ENCODE peak calls at places on chromosomes 6 and 20, in nine cellular contexts. H, D, G, S, V, X, T, I and C are unnamed samples.

GRCh38 chr6:138920906-138921305 is 67.1 kb downstream of the REPS1 start:
- DNase-seq in H (no peak), X (no peak), D (no peak), S (no peak), T (no peak), V (no peak), G (no peak), I (no peak), C (no peak)

GRCh38 chr6:36289281-36290018 is 19.6 kb downstream of the PNPLA1 start:
- DNase-seq in X (no peak), I (no peak), D (no peak), H (peak; percentile 71), S (no peak), T (no peak), V (no peak), G (no peak), C (no peak)

GRCh38 chr20:1567392-1568165 is 10.1 kb upstream of the SIRPD start:
- DNase-seq in V (no peak), H (peak; percentile 12), S (no peak), T (no peak), I (no peak), D (peak; percentile 2), G (no peak), X (peak; percentile 42), C (peak; percentile 12)

GRCh38 chr6:42505377-42505702 is 53.6 kb upstream of the TRERF1 start:
- DNase-seq in T (no peak), H (no peak), G (no peak), I (no peak), D (peak; percentile 25), S (no peak), V (no peak), X (peak; percentile 64), C (peak; percentile 36)

GRCh38 chr6:3748208-3748701 is 3.3 kb downstream of the PXDC1 start:
- DNase-seq in V (peak; percentile 75), G (peak; percentile 55), S (no peak), D (peak; percentile 77), H (peak; percentile 87), T (peak; percentile 67), X (peak; percentile 77), I (no peak), C (peak; percentile 79)

GRCh38 chr6:116352515-116353471 is 18.0 kb upstream of the DSE start:
- DNase-seq in V (no peak), H (no peak), X (peak; percentile 45), T (no peak), G (no peak), D (no peak), S (no peak), I (no peak), C (peak; percentile 53)

GRCh38 chr6:42820509-42821340 is 38.9 kb downstream of the BICRAL start:
- DNase-seq in V (no peak), D (no peak), T (no peak), G (peak; percentile 23), X (no peak), S (no peak), I (no peak), H (peak; percentile 30), C (no peak)

GRCh38 chr6:18284261-18284660 is 19.9 kb upstream of the DEK start:
- DNase-seq in H (peak; percentile 50), D (no peak), S (no peak), V (no peak), G (no peak), I (no peak), X (no peak), T (no peak), C (no peak)

GRCh38 chr6:76876922-76877553 is 586.3 kb downstream of the HTR1B start:
- DNase-seq in T (peak; percentile 24), S (no peak), I (no peak), H (peak; percentile 96), G (no peak), X (peak; percentile 38), D (peak; percentile 75), V (peak; percentile 52), C (peak; percentile 77)

GRCh38 chr20:2379511-2380229 is 1.0 kb upstream of the TGM6 start:
- DNase-seq in G (no peak), X (no peak), S (peak; percentile 24), I (no peak), D (no peak), T (no peak), V (no peak), H (peak; percentile 67), C (no peak)

GRCh38 chr6:150377211-150377781 is 8.5 kb downstream of the IYD start:
- DNase-seq in T (peak; percentile 75), G (no peak), X (peak; percentile 15), V (peak; percentile 56), I (no peak), H (peak; percentile 6), D (no peak), S (no peak), C (peak; percentile 38)

GRCh38 chr20:35891375-35891774 is 62.9 kb downstream of the SCAND1 start:
- DNase-seq in V (no peak), D (no peak), G (no peak), X (no peak), I (no peak), S (no peak), H (no peak), T (no peak), C (peak; percentile 44)

GRCh38 chr20:33145521-33145920 is 22.4 kb upstream of the BPIFA2 start:
- DNase-seq in I (no peak), G (no peak), D (no peak), S (no peak), T (no peak), H (no peak), V (no peak), X (no peak), C (no peak)

GRCh38 chr20:9581509-9581908 is 67.1 kb downstream of the LAMP5 start:
- DNase-seq in S (no peak), G (no peak), I (no peak), D (no peak), V (no peak), T (no peak), H (no peak), X (no peak), C (no peak)

GRCh38 chr6:28659250-28659566 is 133.5 kb downstream of the GPX5 start:
- DNase-seq in X (no peak), S (no peak), T (no peak), D (no peak), V (no peak), G (no peak), H (no peak), I (no peak), C (no peak)
- H3K4me3 ChIP-seq in X (peak overlapping the region; percentile 44), S (no peak overlapping the region), T (no peak overlapping the region), D (peak overlapping the region; percentile 63), V (no peak overlapping the region), G (peak overlapping the region; percentile 43), H (peak overlapping the region; percentile 73), I (peak overlapping the region; percentile 57), C (peak overlapping the region; percentile 52)

GRCh38 chr6:50062051-50062450 is 12.3 kb upstream of the DEFB112 start:
- DNase-seq in G (no peak), H (peak; percentile 52), V (no peak), D (no peak), T (no peak), X (no peak), I (no peak), S (no peak), C (no peak)
- TF ChIP-seq CTCF in G (no peak), H (peak; percentile 70), V (peak; percentile 24), D (no peak), T (no peak), X (no peak), I (no peak), S (no peak), C (no peak)

DNA sequence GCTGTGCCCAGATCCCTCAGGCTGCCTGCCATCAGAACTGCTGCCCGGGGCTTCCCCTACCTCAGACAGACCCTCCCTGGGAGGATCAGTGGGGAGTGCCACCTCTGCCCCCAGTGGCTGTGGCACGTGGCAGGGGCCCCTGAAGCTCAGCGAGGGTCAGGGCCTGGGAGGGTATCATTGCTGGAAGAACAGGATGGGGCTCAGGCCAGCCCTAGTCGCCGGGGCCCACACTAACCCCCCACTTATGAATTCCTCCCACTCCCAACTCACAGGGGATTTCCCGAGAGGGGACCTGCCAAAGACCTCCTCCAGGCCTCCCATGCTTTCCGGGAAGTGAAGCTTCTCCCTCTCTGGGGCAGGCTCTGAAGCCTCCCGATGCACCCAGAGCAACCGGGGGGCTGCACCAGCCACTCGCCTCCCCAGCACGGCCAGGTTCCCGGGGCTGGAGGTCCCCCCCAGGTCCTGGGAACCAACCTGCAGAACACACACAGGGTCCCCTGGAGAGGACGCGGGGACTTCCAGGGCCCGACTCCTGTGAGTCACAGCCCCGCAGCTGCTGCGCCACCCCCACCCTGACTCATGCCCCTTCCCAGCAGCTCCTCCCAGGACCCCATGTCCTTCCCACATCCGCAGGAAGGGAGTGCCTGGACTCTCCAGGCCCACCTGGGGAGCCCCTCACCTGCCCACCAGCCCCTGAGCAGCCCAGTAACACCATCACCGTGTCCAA is 2.5 kb downstream of the TNFRSF6B start:
- DNase-seq in I (no peak), T (peak; percentile 19), G (peak; percentile 66), H (no peak), X (peak; percentile 93), V (peak; percentile 50), D (peak; percentile 86), S (no peak), C (peak; percentile 86)
- H3K4me3 ChIP-seq in I (peak overlapping the region; percentile 59), T (no peak overlapping the region), G (no peak overlapping the region), H (no peak overlapping the region), X (no peak overlapping the region), V (no peak overlapping the region), D (peak overlapping the region; percentile 12), S (no peak overlapping the region), C (peak overlapping the region; percentile 18)

GRCh38 chr6:145502417-145502816 is 232.9 kb downstream of the EPM2A start:
- DNase-seq in V (no peak), D (no peak), G (no peak), S (no peak), H (no peak), X (no peak), I (no peak), T (no peak), C (peak; percentile 9)

GRCh38 chr6:145498425-145498824 is 236.9 kb downstream of the EPM2A start:
- DNase-seq in V (no peak), S (no peak), T (no peak), D (no peak), I (no peak), G (no peak), X (no peak), H (no peak), C (no peak)

GRCh38 chr6:145491126-145491525 is 244.2 kb downstream of the EPM2A start:
- DNase-seq in X (no peak), G (no peak), I (no peak), V (no peak), T (no peak), H (peak; percentile 41), S (peak; percentile 10), D (no peak), C (no peak)

DNA sequence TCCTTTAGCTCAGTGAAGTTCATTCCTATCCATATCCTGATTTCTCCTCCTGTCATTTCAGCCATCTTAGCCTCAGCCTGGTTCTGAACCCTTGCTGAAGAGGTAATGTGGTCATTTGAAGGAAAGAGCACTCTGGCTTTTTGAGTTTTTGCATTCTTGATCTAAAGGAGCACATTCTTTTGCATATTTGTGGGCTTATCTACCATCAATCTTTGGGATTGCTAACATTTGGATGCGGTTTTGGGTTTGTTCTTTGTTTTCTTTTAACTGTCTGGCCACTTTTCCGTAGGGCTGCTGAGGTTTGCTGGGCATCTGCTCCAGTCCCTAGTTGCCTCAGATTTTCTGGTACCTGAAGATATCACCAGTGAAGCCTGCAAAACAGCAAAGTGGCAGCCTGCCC is 238.3 kb downstream of the EPM2A start:
- DNase-seq in G (no peak), S (no peak), I (no peak), T (no peak), V (no peak), H (no peak), D (no peak), X (peak; percentile 23), C (no peak)
- TF ChIP-seq CTCF in G (no peak), S (no peak), I (no peak), T (no peak), V (no peak), H (no peak), D (no peak), X (no peak), C (no peak)

GRCh38 chr6:12228447-12229146 is 61.6 kb upstream of the EDN1 start:
- DNase-seq in H (peak; percentile 3), G (no peak), S (no peak), D (no peak), I (no peak), V (peak; percentile 51), T (no peak), X (no peak), C (no peak)
- H3K4me3 ChIP-seq in H (no peak overlapping the region), G (no peak overlapping the region), S (no peak overlapping the region), D (no peak overlapping the region), I (no peak overlapping the region), V (no peak overlapping the region), T (no peak overlapping the region), X (no peak overlapping the region), C (no peak overlapping the region)